ENCODE peak calls at places on chromosomes 13 and 19, in seven cellular contexts. One of them, this sample, is unnamed.

GRCh38 chr19:19329199-19329598 is 8.6 kb downstream of the MAU2 start:
- DNase-seq in body of pancreas: no peak
- DNase-seq in stimulated activated CD8-positive, alpha-beta memory T cell treated with anti-CD3 and anti-CD28 coated beads, Interleukin-15, amount 100 ng/mL, for 24 hours: no peak
- DNase-seq in germinal center: no peak
- DNase-seq in left lung: no peak
- DNase-seq in smooth muscle cell of the brain vasculature: no peak
- DNase-seq in T-cell: no peak
- DNase-seq in this sample: no peak

GRCh38 chr13:60062502-60062901 is 101.2 kb downstream of the DIAPH3 start:
- DNase-seq in body of pancreas: no peak
- DNase-seq in T-cell: no peak
- DNase-seq in left lung: no peak
- DNase-seq in stimulated activated CD8-positive, alpha-beta memory T cell treated with anti-CD3 and anti-CD28 coated beads, Interleukin-15, amount 100 ng/mL, for 24 hours: no peak
- DNase-seq in germinal center: no peak
- DNase-seq in smooth muscle cell of the brain vasculature: no peak
- DNase-seq in this sample: no peak

GRCh38 chr13:53783466-53783865 is 754.9 kb downstream of the OLFM4 start:
- DNase-seq in smooth muscle cell of the brain vasculature: no peak
- DNase-seq in left lung: no peak
- DNase-seq in body of pancreas: peak
- DNase-seq in T-cell: no peak
- DNase-seq in stimulated activated CD8-positive, alpha-beta memory T cell treated with anti-CD3 and anti-CD28 coated beads, Interleukin-15, amount 100 ng/mL, for 24 hours: no peak
- DNase-seq in germinal center: no peak
- DNase-seq in this sample: no peak

GRCh38 chr19:7196721-7197168 is 97.5 kb downstream of the INSR start:
- DNase-seq in germinal center: no peak
- DNase-seq in T-cell: no peak
- DNase-seq in body of pancreas: peak
- DNase-seq in smooth muscle cell of the brain vasculature: no peak
- DNase-seq in stimulated activated CD8-positive, alpha-beta memory T cell treated with anti-CD3 and anti-CD28 coated beads, Interleukin-15, amount 100 ng/mL, for 24 hours: no peak
- DNase-seq in left lung: peak
- DNase-seq in this sample: no peak

GRCh38 chr13:67966065-67966464 is 735.9 kb upstream of the PCDH9 start:
- DNase-seq in T-cell: no peak
- DNase-seq in smooth muscle cell of the brain vasculature: no peak
- DNase-seq in body of pancreas: no peak
- DNase-seq in germinal center: no peak
- DNase-seq in left lung: no peak
- DNase-seq in stimulated activated CD8-positive, alpha-beta memory T cell treated with anti-CD3 and anti-CD28 coated beads, Interleukin-15, amount 100 ng/mL, for 24 hours: no peak
- DNase-seq in this sample: no peak

GRCh38 chr19:16889429-16889882 is 657 bp downstream of the F2RL3 start:
- DNase-seq in body of pancreas: no peak
- DNase-seq in left lung: no peak
- DNase-seq in smooth muscle cell of the brain vasculature: no peak
- DNase-seq in germinal center: no peak
- DNase-seq in T-cell: no peak
- DNase-seq in stimulated activated CD8-positive, alpha-beta memory T cell treated with anti-CD3 and anti-CD28 coated beads, Interleukin-15, amount 100 ng/mL, for 24 hours: no peak
- DNase-seq in this sample: no peak

GRCh38 chr19:16585808-16586476 is 13.7 kb upstream of the SLC35E1 start:
- DNase-seq in body of pancreas: no peak
- DNase-seq in T-cell: no peak
- DNase-seq in smooth muscle cell of the brain vasculature: no peak
- DNase-seq in germinal center: peak
- DNase-seq in stimulated activated CD8-positive, alpha-beta memory T cell treated with anti-CD3 and anti-CD28 coated beads, Interleukin-15, amount 100 ng/mL, for 24 hours: no peak
- DNase-seq in left lung: no peak
- DNase-seq in this sample: no peak

GRCh38 chr13:78323848-78324247 is 279.5 kb downstream of the POU4F1 start:
- DNase-seq in body of pancreas: no peak
- DNase-seq in stimulated activated CD8-positive, alpha-beta memory T cell treated with anti-CD3 and anti-CD28 coated beads, Interleukin-15, amount 100 ng/mL, for 24 hours: no peak
- DNase-seq in T-cell: no peak
- DNase-seq in left lung: no peak
- DNase-seq in germinal center: no peak
- DNase-seq in smooth muscle cell of the brain vasculature: no peak
- DNase-seq in this sample: no peak

GRCh38 chr19:1754651-1755466 is 1.6 kb downstream of the ONECUT3 start:
- DNase-seq in left lung: no peak
- DNase-seq in smooth muscle cell of the brain vasculature: no peak
- DNase-seq in germinal center: no peak
- DNase-seq in stimulated activated CD8-positive, alpha-beta memory T cell treated with anti-CD3 and anti-CD28 coated beads, Interleukin-15, amount 100 ng/mL, for 24 hours: no peak
- DNase-seq in T-cell: no peak
- DNase-seq in body of pancreas: no peak
- DNase-seq in this sample: no peak

This sample was measured in cardiac septum.